ENCODE peak calls at places on chromosome 21, in four cellular contexts. W, L, D and U are unnamed samples.

GRCh38 chr21:45970674-45971486 is 10.7 kb upstream of the COL6A1 start:
- DNase-seq in W (no peak), D (peak; percentile 33), L (peak; percentile 83), U (peak; percentile 92)

GRCh38 chr21:26918318-26919065 is 48.4 kb downstream of the ADAMTS5 start:
- DNase-seq in L (no peak), D (no peak), W (no peak), U (no peak)

GRCh38 chr21:16081304-16081703 is 351.5 kb downstream of the USP25 start:
- DNase-seq in D (no peak), L (no peak), W (no peak), U (no peak)

GRCh38 chr21:21373969-21374368 is 375.8 kb downstream of the NCAM2 start:
- DNase-seq in D (no peak), W (no peak), L (no peak), U (no peak)

GRCh38 chr21:37257967-37258877 is 8.9 kb downstream of the VPS26C start:
- DNase-seq in D (peak; percentile 84), W (peak; percentile 87), L (no peak), U (no peak)

GRCh38 chr21:46126321-46127238 is 28.7 kb downstream of the COL6A2 start:
- DNase-seq in D (no peak), W (no peak), L (no peak), U (no peak)

GRCh38 chr21:15122241-15122640 is 57.4 kb upstream of the NRIP1 start:
- DNase-seq in L (no peak), W (no peak), D (peak; percentile 57), U (no peak)

GRCh38 chr21:44875341-44875740 is 1.9 kb upstream of the PTTG1IP start:
- DNase-seq in D (no peak), W (no peak), L (no peak), U (no peak)

GRCh38 chr21:36321325-36322082 is 1.5 kb downstream of the MORC3 start:
- DNase-seq in L (peak; percentile 23), W (no peak), D (no peak), U (no peak)

GRCh38 chr21:37365657-37366487 is 701 bp upstream of the DYRK1A start:
- DNase-seq in L (peak; percentile 96), D (peak; percentile 63), W (no peak), U (peak; percentile 86)

GRCh38 chr21:36129219-36129618 is 5.7 kb upstream of the CBR3 start:
- DNase-seq in L (no peak), D (no peak), W (no peak), U (no peak)

GRCh38 chr21:44648557-44649311 is 2.5 kb downstream of the KRTAP10-11 start:
- DNase-seq in L (no peak), D (no peak), W (no peak), U (no peak)

DNA sequence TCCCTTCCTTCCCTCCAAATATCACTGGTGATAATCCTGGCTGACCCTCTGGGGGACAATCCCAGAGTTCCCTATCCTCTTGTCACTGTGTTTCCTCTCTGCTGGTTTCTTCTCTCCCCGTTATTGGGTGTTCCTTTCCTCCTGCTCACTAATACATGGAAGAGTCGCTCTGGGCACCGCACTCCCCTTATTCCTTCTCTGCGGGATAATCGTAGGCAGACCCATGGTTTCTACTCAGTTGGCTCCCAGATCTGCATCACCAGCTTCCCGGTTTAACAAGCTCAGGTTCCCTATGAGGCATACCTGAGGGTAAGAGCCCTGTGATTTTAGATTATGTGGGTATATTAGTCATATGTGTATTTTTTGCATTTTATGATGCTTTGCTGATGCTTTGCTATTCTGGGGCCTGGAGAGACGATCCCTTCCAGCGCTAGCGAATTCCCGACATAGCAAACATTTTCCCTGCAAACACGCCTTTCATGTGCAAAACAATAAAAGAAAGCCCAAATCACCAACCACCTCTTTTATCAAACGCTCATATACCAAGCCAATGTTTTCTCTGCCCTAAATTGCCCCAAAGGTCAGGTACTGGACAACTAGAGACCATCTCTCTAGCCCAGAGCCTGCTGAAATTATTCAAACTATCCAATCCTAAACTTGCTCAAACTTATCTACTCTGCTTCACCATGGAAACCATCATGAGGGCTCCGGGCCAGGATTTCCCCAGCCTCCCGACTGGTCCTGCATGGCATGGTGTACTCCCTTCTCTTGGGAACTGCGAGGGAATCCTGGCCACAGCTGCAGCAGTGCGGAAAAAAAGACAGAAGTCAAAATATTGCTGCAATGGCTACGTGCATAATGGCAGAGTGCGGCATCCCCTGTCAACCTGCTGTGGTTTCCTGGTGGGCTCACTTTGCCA is 84.2 kb downstream of the PCP4 start:
- DNase-seq in D (no peak), W (no peak), L (no peak), U (peak; percentile 49)
- TF ChIP-seq BRCA1 in D (no peak), W (no peak), L (no peak), U (no peak)

GRCh38 chr21:23162213-23162946 is 2164.2 kb downstream of the NCAM2 start:
- DNase-seq in D (no peak), L (no peak), W (no peak), U (no peak)
- TF ChIP-seq BRCA1 in D (no peak), L (no peak), W (no peak), U (no peak)

DNA sequence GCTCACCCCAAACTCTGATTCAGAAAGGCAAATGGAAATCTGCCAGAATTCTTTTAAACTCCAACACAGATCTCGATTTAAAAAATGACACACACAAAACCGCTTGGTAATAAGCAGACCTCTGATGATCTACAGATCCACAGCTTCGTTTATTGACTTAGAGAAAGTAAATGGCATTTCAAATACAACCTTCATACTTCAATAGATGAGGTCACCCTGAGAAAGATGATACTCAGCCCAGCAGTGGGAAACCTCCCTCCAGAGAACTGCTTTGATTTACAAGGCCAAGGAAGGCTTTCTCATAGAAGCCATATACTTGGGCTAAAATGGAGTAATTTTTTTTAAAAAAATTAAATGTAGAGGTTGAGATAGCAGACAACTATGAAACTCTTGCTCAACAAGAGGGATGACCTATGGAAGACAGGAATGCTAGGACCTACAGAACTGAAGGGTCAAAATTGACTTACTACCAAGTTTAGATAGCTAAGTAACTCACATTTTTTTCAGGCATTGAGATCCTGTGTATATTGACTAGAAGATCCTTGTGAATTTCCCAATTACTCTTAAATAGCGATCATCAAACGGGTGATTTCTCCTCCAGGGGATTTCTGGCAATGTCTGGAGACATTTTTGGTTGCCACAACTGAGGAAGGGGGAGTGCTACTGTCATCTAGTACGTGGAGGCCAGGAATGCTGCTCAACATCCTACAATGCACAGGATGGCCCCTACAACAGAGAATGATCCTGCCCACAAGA is 143.9 kb downstream of the CLIC6 start:
- DNase-seq in D (peak; percentile 78), W (no peak), L (no peak), U (no peak)
- TF ChIP-seq BRCA1 in D (no peak), W (no peak), L (no peak), U (no peak)

GRCh38 chr21:28393279-28393678 is 599.4 kb downstream of the LTN1 start:
- DNase-seq in D (no peak), W (no peak), L (no peak), U (no peak)
- TF ChIP-seq BRCA1 in D (no peak), W (no peak), L (no peak), U (no peak)

DNA sequence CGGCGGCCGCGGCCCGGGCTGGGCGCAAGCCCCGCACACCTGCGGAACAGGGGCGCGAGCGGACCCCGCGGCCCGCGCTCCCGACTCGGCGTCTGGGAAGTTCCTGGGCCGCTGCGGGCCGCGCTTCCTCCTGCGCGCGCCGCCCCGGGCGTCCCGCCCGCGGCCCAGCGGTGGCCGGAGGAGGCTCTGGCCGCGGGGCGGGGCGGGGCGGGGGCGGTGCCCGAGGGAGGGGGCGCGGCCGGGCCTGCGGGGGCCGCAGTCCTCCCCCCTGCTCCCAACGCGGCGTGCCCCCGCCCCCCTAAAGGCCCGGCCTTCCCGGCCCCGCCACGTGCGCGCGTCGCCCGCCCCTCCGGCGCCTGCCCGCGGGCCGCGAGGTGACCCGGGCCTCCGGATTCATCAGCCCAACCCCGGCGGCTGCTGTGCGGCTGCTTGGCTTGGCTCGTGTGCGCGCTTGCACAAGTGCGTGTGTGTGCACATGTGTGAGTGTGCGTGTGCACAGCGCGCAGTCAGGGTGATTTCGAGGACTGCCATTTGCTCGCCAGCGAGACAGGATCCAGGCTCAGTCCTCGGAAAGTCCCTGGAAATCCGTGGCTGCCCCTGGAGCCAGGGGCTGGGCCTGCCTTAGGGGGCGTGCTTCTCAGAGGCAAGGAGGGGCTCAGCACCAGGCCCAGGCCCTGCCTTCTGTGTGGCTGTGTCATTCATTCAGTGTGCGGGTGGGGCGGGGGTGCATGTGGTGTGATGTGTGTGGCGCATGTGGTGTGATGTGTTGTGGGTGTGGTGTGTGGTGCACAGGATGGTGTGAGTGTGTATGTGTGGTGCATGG is at the start of gene C2CD2:
- DNase-seq in W (no peak), D (peak; percentile 55), L (peak; percentile 99), U (peak; percentile 80)
- TF ChIP-seq BRCA1 in W (no peak), D (no peak), L (no peak), U (no peak)

GRCh38 chr21:32412162-32412997 is at the start of gene EVA1C:
- DNase-seq in L (peak; percentile 39), D (no peak), W (no peak), U (peak; percentile 79)
- TF ChIP-seq BRCA1 in L (no peak), D (no peak), W (no peak), U (no peak)